ENCODE peak calls at places on chromosome 9, in nine cellular contexts. F is mesenchymal stem cell; T is AG20443; H is activated CD8-positive, alpha-beta memory T cell treated with anti-CD3 and anti-CD28 coated beads for 4 hours; I is T-helper 2 cell; J is AG10803; Q is non-pigmented ciliary epithelial cell; C is activated CD4-positive, CD25-positive, alpha-beta regulatory T cell; D is stimulated activated CD8-positive, alpha-beta memory T cell treated with anti-CD3 and anti-CD28 coated beads, Interleukin-15, amount 100 ng/mL, for 48 hours. M is an unnamed sample.

GRCh38 chr9:87071473-87071872 is 124.2 kb upstream of the GAS1 start:
- DNase-seq in T (no peak), D (no peak), I (no peak), H (no peak), C (no peak), Q (no peak), F (no peak), J (peak; percentile 6), M (no peak)

GRCh38 chr9:37979844-37980243 is 75.9 kb upstream of the SLC25A51 start:
- DNase-seq in I (no peak), T (no peak), D (no peak), Q (no peak), F (no peak), C (no peak), H (no peak), J (no peak), M (no peak)

GRCh38 chr9:21465859-21466518 is 16.1 kb downstream of the IFNE start:
- DNase-seq in J (peak; percentile 71), H (no peak), D (no peak), F (peak; percentile 67), C (no peak), Q (peak; percentile 37), I (no peak), T (peak; percentile 64), M (no peak)

GRCh38 chr9:136373300-136374182 is at the start of gene CARD9:
- DNase-seq in T (peak; percentile 26), Q (no peak), J (no peak), I (no peak), H (no peak), D (no peak), F (no peak), C (no peak), M (no peak)

GRCh38 chr9:93232388-93232965 is 48.5 kb downstream of the WNK2 start:
- DNase-seq in J (no peak), H (no peak), I (no peak), F (no peak), D (no peak), C (no peak), T (no peak), Q (no peak), M (no peak)

GRCh38 chr9:73437758-73438157 is 286.1 kb downstream of the ANXA1 start:
- DNase-seq in C (no peak), F (peak; percentile 32), I (no peak), H (no peak), T (no peak), D (no peak), J (peak; percentile 11), Q (no peak), M (no peak)

GRCh38 chr9:126879288-126879687 is 18.8 kb downstream of the ZBTB34 start:
- DNase-seq in D (no peak), Q (no peak), H (no peak), F (no peak), I (no peak), C (no peak), T (no peak), J (no peak), M (no peak)

GRCh38 chr9:137195525-137196220 is 4.9 kb downstream of the TPRN start:
- DNase-seq in F (no peak), T (no peak), J (no peak), D (no peak), I (no peak), H (no peak), Q (no peak), C (no peak), M (no peak)

GRCh38 chr9:137293094-137293481 is 9.0 kb downstream of the NRARP start:
- DNase-seq in H (no peak), C (no peak), Q (no peak), D (no peak), J (no peak), F (no peak), T (no peak), I (no peak), M (no peak)

GRCh38 chr9:128222026-128222425 is 18.8 kb downstream of the DNM1 start:
- DNase-seq in J (no peak), T (no peak), Q (no peak), H (no peak), I (no peak), D (no peak), C (no peak), F (no peak), M (no peak)

GRCh38 chr9:133534346-133535284 is at the start of gene ADAMTSL2:
- DNase-seq in I (no peak), D (peak; percentile 13), C (no peak), T (peak; percentile 75), Q (no peak), H (peak; percentile 41), F (peak; percentile 72), J (peak; percentile 34), M (no peak)

GRCh38 chr9:14302405-14302804 is 11.5 kb downstream of the NFIB start:
- DNase-seq in H (no peak), C (no peak), J (no peak), I (no peak), T (no peak), F (no peak), Q (no peak), D (no peak), M (no peak)

GRCh38 chr9:113624721-113625120 is 161.2 kb downstream of the RGS3 start:
- DNase-seq in H (no peak), I (no peak), C (no peak), Q (no peak), D (no peak), F (peak; percentile 62), T (peak; percentile 70), J (peak; percentile 82), M (no peak)

GRCh38 chr9:94011134-94011533 is 56.0 kb upstream of the BARX1 start:
- DNase-seq in H (no peak), I (no peak), Q (no peak), F (no peak), D (no peak), J (peak; percentile 18), T (peak; percentile 68), C (no peak), M (no peak)

GRCh38 chr9:104073770-104074133 is 20.4 kb upstream of the SMC2 start:
- DNase-seq in F (no peak), Q (no peak), C (no peak), I (no peak), T (peak; percentile 43), H (no peak), J (peak; percentile 35), D (no peak), M (no peak)

GRCh38 chr9:78261403-78262001 is 25.6 kb downstream of the CEP78 start:
- DNase-seq in F (peak; percentile 43), I (no peak), D (no peak), H (no peak), T (peak; percentile 31), J (peak; percentile 52), C (no peak), Q (no peak), M (no peak)

GRCh38 chr9:4269872-4270271 is 30.0 kb downstream of the GLIS3 start:
- DNase-seq in F (no peak), C (no peak), D (no peak), J (no peak), T (no peak), I (no peak), H (no peak), Q (no peak), M (no peak)

GRCh38 chr9:120965344-120966004 is 38.9 kb upstream of the TRAF1 start:
- DNase-seq in F (no peak), D (no peak), T (no peak), C (no peak), J (no peak), Q (no peak), H (no peak), I (no peak), M (no peak)

GRCh38 chr9:129580211-129580915 is 40.5 kb downstream of the C9orf50 start:
- DNase-seq in T (no peak), Q (no peak), C (no peak), D (no peak), I (no peak), F (no peak), H (no peak), J (no peak), M (no peak)

GRCh38 chr9:116468369-116468768 is 218.7 kb upstream of the TRIM32 start:
- DNase-seq in D (no peak), I (no peak), F (no peak), H (no peak), Q (no peak), T (no peak), J (no peak), C (no peak), M (no peak)

GRCh38 chr9:124574944-124575343 is 67.7 kb upstream of the NR5A1 start:
- DNase-seq in T (peak; percentile 79), Q (peak; percentile 30), I (no peak), D (no peak), F (peak; percentile 96), J (peak; percentile 78), H (no peak), C (no peak), M (no peak)

GRCh38 chr9:96818535-96818934 is 35.8 kb downstream of the ZNF782 start:
- DNase-seq in J (no peak), C (no peak), D (no peak), F (peak; percentile 19), H (no peak), I (no peak), Q (no peak), T (no peak), M (no peak)

GRCh38 chr9:129081388-129081889 is 528 bp downstream of the DOLPP1 start:
- DNase-seq in Q (no peak), T (peak; percentile 98), C (no peak), D (no peak), I (no peak), J (no peak), H (no peak), F (no peak), M (no peak)

GRCh38 chr9:120324996-120325642 is 254.8 kb downstream of the CDK5RAP2 start:
- DNase-seq in C (no peak), Q (no peak), T (no peak), J (no peak), F (peak; percentile 5), I (no peak), D (no peak), H (no peak), M (no peak)

GRCh38 chr9:91908293-91908623 is 41.8 kb downstream of the ROR2 start:
- DNase-seq in J (no peak), T (no peak), D (no peak), H (no peak), Q (no peak), I (no peak), F (no peak), C (no peak), M (no peak)

GRCh38 chr9:18848657-18849056 is 184.4 kb downstream of the SAXO1 start:
- DNase-seq in F (no peak), J (no peak), Q (no peak), T (no peak), I (no peak), C (no peak), D (no peak), H (no peak), M (no peak)

GRCh38 chr9:93119953-93120845 is 13.9 kb downstream of the NINJ1 start:
- DNase-seq in C (no peak), F (peak; percentile 91), J (peak; percentile 93), Q (peak; percentile 75), H (no peak), D (peak; percentile 22), T (peak; percentile 93), I (no peak), M (no peak)

GRCh38 chr9:107439991-107440456 is 49.5 kb downstream of the KLF4 start:
- DNase-seq in Q (no peak), J (peak; percentile 35), I (no peak), F (peak; percentile 62), H (no peak), C (no peak), D (no peak), T (no peak), M (no peak)

GRCh38 chr9:132040808-132041207 is 38.9 kb downstream of the MED27 start:
- DNase-seq in I (no peak), T (no peak), F (no peak), J (no peak), Q (no peak), C (no peak), D (no peak), H (no peak), M (no peak)

GRCh38 chr9:6055213-6055612 is 39.8 kb upstream of the RANBP6 start:
- DNase-seq in C (no peak), J (peak; percentile 95), H (no peak), I (no peak), Q (peak; percentile 85), D (no peak), F (peak; percentile 89), T (peak; percentile 63), M (peak; percentile 16)

GRCh38 chr9:96514825-96515218 is 64.9 kb downstream of the HABP4 start:
- DNase-seq in C (no peak), T (no peak), J (peak; percentile 26), I (no peak), F (no peak), D (no peak), H (no peak), Q (no peak), M (no peak)